ENCODE peak calls at places on chromosomes 12 and 14, in four cellular contexts. E is A549, C is lower leg skin, G is vagina. P is an unnamed sample.

GRCh38 chr12:21823581-21823980 is 49.1 kb upstream of the KCNJ8 start:
- DNase-seq in E (no peak), C (peak), G (no peak), P (no peak)

GRCh38 chr12:63968685-63969084 is 124.2 kb downstream of the SRGAP1 start:
- DNase-seq in G (no peak), E (no peak), C (no peak), P (no peak)

GRCh38 chr14:45201908-45202307 is 51.1 kb downstream of the MIS18BP1 start:
- DNase-seq in G (no peak), E (no peak), C (no peak), P (peak)

GRCh38 chr14:55045087-55045486 is 6.4 kb upstream of the MAPK1IP1L start:
- DNase-seq in C (no peak), E (no peak), G (no peak), P (no peak)

GRCh38 chr14:76320486-76320885 is 55.5 kb upstream of the ESRRB start:
- DNase-seq in G (no peak), E (no peak), C (no peak), P (no peak)

GRCh38 chr12:12877789-12878455 is 13.4 kb upstream of the GPRC5A start:
- DNase-seq in C (no peak), E (no peak), G (no peak), P (no peak)

GRCh38 chr12:6280053-6280469 is 30.4 kb upstream of the PLEKHG6 start:
- DNase-seq in G (no peak), E (peak), C (peak), P (no peak)

GRCh38 chr12:116196752-116197718 is 80.5 kb downstream of the MED13L start:
- DNase-seq in C (no peak), E (no peak), G (no peak), P (peak)

GRCh38 chr12:50187084-50187900 is 20.1 kb upstream of the CERS5 start:
- DNase-seq in G (no peak), E (no peak), C (peak), P (no peak)

GRCh38 chr14:56300495-56300894 is 182.3 kb downstream of the PELI2 start:
- DNase-seq in E (no peak), C (no peak), G (no peak), P (no peak)

DNA sequence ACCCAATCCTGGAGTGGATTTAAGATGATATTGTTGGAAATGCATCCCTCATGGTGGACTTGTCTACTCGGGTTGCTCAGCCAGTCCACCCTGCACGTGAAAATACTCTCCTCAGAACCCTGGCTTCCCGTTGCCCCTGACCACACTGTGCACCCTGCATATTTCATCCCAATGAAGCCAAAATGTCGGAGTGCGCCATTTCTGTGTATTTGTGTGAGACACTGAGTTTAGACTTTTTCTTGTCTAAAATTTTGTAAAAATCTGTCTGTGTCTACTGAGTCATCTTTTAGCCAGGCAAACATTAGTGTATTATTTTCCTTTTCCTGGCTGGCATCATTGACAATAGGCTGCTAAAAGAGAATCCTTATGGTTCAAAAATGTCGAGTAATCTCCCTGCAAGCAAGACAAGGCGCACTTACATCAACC is 485 bp upstream of the PNMA1 start:
- DNase-seq in G (no peak), E (peak), C (peak), P (no peak)
- TF ChIP-seq POLR2A in G (no peak), E (no peak), C (no peak), P (no peak)

DNA sequence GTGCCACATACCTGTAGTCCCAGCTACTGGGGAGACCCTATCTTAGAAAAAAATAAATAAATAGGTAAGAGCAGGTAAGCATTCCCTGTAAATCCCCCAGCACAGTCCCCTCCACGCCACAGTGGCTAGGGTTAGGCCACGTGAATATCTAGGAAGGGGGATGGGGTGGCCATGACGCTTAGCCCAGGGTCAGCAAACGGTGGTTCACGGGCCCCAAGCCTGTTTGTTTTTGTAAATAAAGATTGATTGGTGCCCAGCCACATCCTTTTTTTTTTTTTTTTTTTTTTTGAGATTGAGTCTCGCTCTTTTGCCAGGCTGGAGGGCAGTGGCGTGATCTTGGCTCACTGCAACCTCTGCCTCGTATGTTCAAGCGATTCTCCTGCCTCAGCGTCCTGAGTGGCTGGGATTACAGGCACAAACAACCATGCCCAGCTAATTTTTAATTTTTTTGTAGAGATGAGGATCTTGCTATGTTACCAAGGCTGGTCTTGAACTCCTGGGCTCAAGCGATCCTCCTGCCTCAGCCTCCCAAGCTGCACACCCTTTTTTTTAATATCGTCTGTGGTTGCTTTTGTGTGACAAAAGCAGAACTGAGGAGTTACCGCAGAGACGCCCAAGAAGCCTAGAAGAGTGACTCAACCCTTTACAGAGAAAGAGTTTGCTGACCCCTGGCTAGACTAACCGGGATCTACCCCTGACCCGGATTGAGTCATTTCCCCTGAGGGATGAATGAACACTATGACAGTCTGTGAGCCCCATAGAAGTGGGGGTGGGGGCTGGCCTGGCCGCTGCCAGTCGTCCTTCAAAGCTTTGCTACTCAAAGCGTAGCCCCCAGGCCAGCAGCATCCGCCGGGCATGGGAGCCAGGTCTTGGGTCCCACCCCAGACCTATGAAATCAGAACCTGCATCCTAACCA is 113.7 kb upstream of the NCOR2 start:
- DNase-seq in C (no peak), G (no peak), E (peak), P (peak)
- TF ChIP-seq POLR2A in C (no peak), G (no peak), E (no peak), P (no peak)

DNA sequence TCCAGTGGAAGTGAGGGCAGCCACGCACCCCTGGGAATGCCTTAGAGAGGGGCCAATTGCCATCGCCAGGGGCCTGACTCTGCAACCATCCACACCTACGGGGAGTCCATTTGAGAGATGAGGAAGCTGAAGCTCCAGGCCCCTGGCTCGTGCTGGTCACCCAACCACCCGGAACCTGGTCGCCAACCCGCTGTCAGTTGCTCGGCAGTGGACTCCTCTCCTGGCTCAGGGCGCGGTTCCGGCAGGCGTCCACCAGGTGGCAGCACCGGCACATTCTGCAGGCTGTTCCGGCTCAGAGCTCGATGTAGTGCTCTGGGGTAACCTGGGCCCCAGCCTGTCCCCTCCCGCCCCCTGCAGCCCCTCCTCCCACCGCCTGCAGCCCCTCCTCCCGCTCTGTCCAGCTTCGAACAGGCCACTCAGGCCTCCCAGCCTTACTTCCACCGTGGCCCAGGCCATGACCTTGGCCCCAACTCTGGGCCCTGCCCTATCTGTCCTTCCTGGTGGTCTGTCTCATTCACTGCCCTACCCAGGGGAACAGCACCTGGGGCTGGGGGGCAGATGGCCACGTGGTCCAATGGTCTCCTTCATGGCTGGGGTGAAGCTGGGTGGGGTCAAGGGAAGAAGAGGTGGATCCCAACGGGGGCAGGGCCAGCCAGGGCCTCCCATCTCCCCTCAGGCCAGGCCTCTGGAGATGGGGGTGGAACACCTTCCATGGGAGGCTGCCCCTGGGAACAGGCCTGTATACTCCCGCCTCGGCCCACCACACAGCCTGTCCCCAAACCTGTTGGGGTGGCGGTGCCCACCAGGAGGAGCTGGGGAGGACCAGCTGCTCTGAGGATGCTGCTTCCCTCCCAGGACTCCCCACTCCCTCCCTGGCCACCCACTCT is 15.7 kb downstream of the SIVA1 start:
- DNase-seq in G (no peak), C (peak), E (peak), P (peak)
- TF ChIP-seq POLR2A in G (no peak), C (no peak), E (no peak), P (no peak)

GRCh38 chr14:103522649-103523582 is at the start of gene CKB:
- DNase-seq in G (no peak), C (peak), E (peak), P (peak)
- TF ChIP-seq POLR2A in G (no peak), C (no peak), E (peak), P (peak)